ENCODE peak calls at places on chromosome 11, in eight cellular contexts. C is iPS-NIHi11; X is NCI-H748 treated with DMSO at 0.1 percent for 48 hours; M is Ammon's horn; J is activated T-cell treated with anti-CD3 and anti-CD28 coated beads, Interleukin-2, amount 50 U/mL, for 72 hours; N is hepatic stellate cell; Y is OCI-LY7; V is mucosa of descending colon. B is an unnamed sample.
A peak's percentile ranks its signal among the peaks of the same experiment; 100 is the strongest.

GRCh38 chr11:32173435-32173834 is 82.6 kb downstream of the RCN1 start:
- DNase-seq in C (peak; percentile 66), X (peak; percentile 31), M (peak; percentile 83), J (peak; percentile 21), N (peak; percentile 71), Y (no peak), V (peak; percentile 66), B (peak; percentile 66)

GRCh38 chr11:77244277-77245014 is 57.0 kb downstream of the GDPD4 start:
- DNase-seq in C (no peak), X (no peak), M (no peak), J (no peak), N (peak; percentile 23), Y (no peak), V (no peak), B (peak; percentile 51)

GRCh38 chr11:75147875-75148263 is 3.0 kb upstream of the SLCO2B1 start:
- DNase-seq in C (no peak), X (no peak), M (peak; percentile 69), J (no peak), N (no peak), Y (no peak), V (no peak), B (no peak)

GRCh38 chr11:113840932-113841664 is 34.3 kb downstream of the USP28 start:
- DNase-seq in C (no peak), X (no peak), M (no peak), J (no peak), N (no peak), Y (no peak), V (no peak), B (no peak)

GRCh38 chr11:7572001-7572712 is 58.4 kb downstream of the PPFIBP2 start:
- DNase-seq in C (peak; percentile 10), X (no peak), M (no peak), J (no peak), N (no peak), Y (no peak), V (no peak), B (no peak)

GRCh38 chr11:19498986-19499669 is 213.5 kb upstream of the NAV2 start:
- DNase-seq in C (no peak), X (peak; percentile 45), M (no peak), J (no peak), N (no peak), Y (no peak), V (no peak), B (no peak)

GRCh38 chr11:120612363-120613263 is 101.1 kb downstream of the GRIK4 start:
- DNase-seq in C (no peak), X (no peak), M (no peak), J (peak; percentile 23), N (no peak), Y (peak; percentile 16), V (no peak), B (peak; percentile 77)

GRCh38 chr11:61004841-61005240 is 33.4 kb downstream of the CD6 start:
- DNase-seq in C (no peak), X (no peak), M (no peak), J (no peak), N (no peak), Y (no peak), V (no peak), B (no peak)

GRCh38 chr11:108341654-108342053 is 118.8 kb downstream of the ATM start:
- DNase-seq in C (no peak), X (no peak), M (no peak), J (no peak), N (no peak), Y (no peak), V (no peak), B (no peak)